ENCODE peak calls at places on chromosomes 16 and 17, in six cellular contexts. One of them, this sample, is unnamed.

GRCh38 chr16:87733190-87733589 is 32.6 kb downstream of the KLHDC4 start:
- DNase-seq in psoas muscle: no peak
- DNase-seq in fibroblast of the aortic adventitia: no peak
- DNase-seq in ovary: no peak
- DNase-seq in astrocyte of the cerebellum: no peak
- DNase-seq in choroid plexus epithelial cell: no peak
- DNase-seq in this sample: no peak

GRCh38 chr17:5676012-5676411 is 91.7 kb upstream of the NLRP1 start:
- DNase-seq in astrocyte of the cerebellum: no peak
- DNase-seq in ovary: no peak
- DNase-seq in psoas muscle: no peak
- DNase-seq in fibroblast of the aortic adventitia: no peak
- DNase-seq in choroid plexus epithelial cell: no peak
- DNase-seq in this sample: no peak

GRCh38 chr16:15765880-15766279 is 90.9 kb downstream of the MYH11 start:
- DNase-seq in choroid plexus epithelial cell: peak
- DNase-seq in astrocyte of the cerebellum: no peak
- DNase-seq in ovary: no peak
- DNase-seq in fibroblast of the aortic adventitia: peak
- DNase-seq in psoas muscle: no peak
- DNase-seq in this sample: no peak

GRCh38 chr17:79002796-79003593 is 6.6 kb downstream of the CANT1 start:
- DNase-seq in psoas muscle: no peak
- DNase-seq in ovary: peak
- DNase-seq in astrocyte of the cerebellum: no peak
- DNase-seq in fibroblast of the aortic adventitia: no peak
- DNase-seq in choroid plexus epithelial cell: no peak
- DNase-seq in this sample: no peak

GRCh38 chr17:2171725-2172446 is 117.0 kb downstream of the HIC1 start:
- DNase-seq in astrocyte of the cerebellum: peak
- DNase-seq in psoas muscle: peak
- DNase-seq in choroid plexus epithelial cell: peak
- DNase-seq in fibroblast of the aortic adventitia: peak
- DNase-seq in ovary: peak
- DNase-seq in this sample: no peak

GRCh38 chr17:3770471-3770870 is 30.5 kb downstream of the ITGAE start:
- DNase-seq in ovary: no peak
- DNase-seq in choroid plexus epithelial cell: no peak
- DNase-seq in psoas muscle: no peak
- DNase-seq in fibroblast of the aortic adventitia: no peak
- DNase-seq in astrocyte of the cerebellum: no peak
- DNase-seq in this sample: no peak

GRCh38 chr16:54976651-54977200 is 46.1 kb downstream of the IRX5 start:
- DNase-seq in astrocyte of the cerebellum: no peak
- DNase-seq in choroid plexus epithelial cell: no peak
- DNase-seq in fibroblast of the aortic adventitia: no peak
- DNase-seq in psoas muscle: no peak
- DNase-seq in ovary: no peak
- DNase-seq in this sample: no peak

GRCh38 chr16:64121473-64121872 is 1000.4 kb downstream of the CDH11 start:
- DNase-seq in choroid plexus epithelial cell: peak
- DNase-seq in ovary: no peak
- DNase-seq in fibroblast of the aortic adventitia: no peak
- DNase-seq in astrocyte of the cerebellum: no peak
- DNase-seq in psoas muscle: no peak
- DNase-seq in this sample: no peak

GRCh38 chr16:20814761-20815160 is 8.4 kb downstream of the REXO5 start:
- DNase-seq in ovary: no peak
- DNase-seq in astrocyte of the cerebellum: peak
- DNase-seq in psoas muscle: no peak
- DNase-seq in choroid plexus epithelial cell: no peak
- DNase-seq in fibroblast of the aortic adventitia: no peak
- DNase-seq in this sample: no peak

GRCh38 chr17:80308672-80309517 is 48.2 kb downstream of the RNF213 start:
- DNase-seq in choroid plexus epithelial cell: no peak
- DNase-seq in psoas muscle: no peak
- DNase-seq in fibroblast of the aortic adventitia: peak
- DNase-seq in astrocyte of the cerebellum: no peak
- DNase-seq in ovary: no peak
- DNase-seq in this sample: peak

GRCh38 chr16:57667526-57668258 is 414 bp upstream of the ADGRG3 start:
- DNase-seq in astrocyte of the cerebellum: no peak
- DNase-seq in psoas muscle: no peak
- DNase-seq in ovary: peak
- DNase-seq in fibroblast of the aortic adventitia: no peak
- DNase-seq in choroid plexus epithelial cell: peak
- DNase-seq in this sample: peak

GRCh38 chr17:49906511-49907136 is 58.8 kb upstream of the TAC4 start:
- DNase-seq in psoas muscle: no peak
- DNase-seq in ovary: no peak
- DNase-seq in choroid plexus epithelial cell: no peak
- DNase-seq in astrocyte of the cerebellum: no peak
- DNase-seq in fibroblast of the aortic adventitia: no peak
- DNase-seq in this sample: no peak

GRCh38 chr17:7173687-7174602 is 5.2 kb downstream of the ASGR1 start:
- DNase-seq in ovary: peak
- DNase-seq in choroid plexus epithelial cell: peak
- DNase-seq in astrocyte of the cerebellum: no peak
- DNase-seq in psoas muscle: peak
- DNase-seq in fibroblast of the aortic adventitia: no peak
- DNase-seq in this sample: peak

GRCh38 chr17:2238432-2239169 is 65.0 kb downstream of the SMG6 start:
- DNase-seq in psoas muscle: peak
- DNase-seq in choroid plexus epithelial cell: peak
- DNase-seq in ovary: no peak
- DNase-seq in fibroblast of the aortic adventitia: no peak
- DNase-seq in astrocyte of the cerebellum: no peak
- DNase-seq in this sample: no peak

GRCh38 chr17:47956818-47957590 is 679 bp downstream of the PRR15L start:
- DNase-seq in psoas muscle: no peak
- DNase-seq in ovary: no peak
- DNase-seq in fibroblast of the aortic adventitia: no peak
- DNase-seq in choroid plexus epithelial cell: peak
- DNase-seq in astrocyte of the cerebellum: no peak
- DNase-seq in this sample: no peak

GRCh38 chr17:48347203-48347602 is 82.8 kb downstream of the SKAP1 start:
- DNase-seq in choroid plexus epithelial cell: no peak
- DNase-seq in ovary: no peak
- DNase-seq in astrocyte of the cerebellum: no peak
- DNase-seq in fibroblast of the aortic adventitia: no peak
- DNase-seq in psoas muscle: no peak
- DNase-seq in this sample: no peak

GRCh38 chr17:4631836-4632582 is 9.5 kb downstream of the ALOX15 start:
- DNase-seq in psoas muscle: no peak
- DNase-seq in fibroblast of the aortic adventitia: no peak
- DNase-seq in ovary: no peak
- DNase-seq in choroid plexus epithelial cell: peak
- DNase-seq in astrocyte of the cerebellum: no peak
- DNase-seq in this sample: no peak

GRCh38 chr17:6755731-6756184 is at the start of gene XAF1:
- DNase-seq in choroid plexus epithelial cell: peak
- DNase-seq in psoas muscle: peak
- DNase-seq in fibroblast of the aortic adventitia: peak
- DNase-seq in ovary: peak
- DNase-seq in astrocyte of the cerebellum: no peak
- DNase-seq in this sample: no peak

GRCh38 chr16:14300631-14301149 is 229.6 kb downstream of the MRTFB start:
- DNase-seq in ovary: peak
- DNase-seq in choroid plexus epithelial cell: peak
- DNase-seq in astrocyte of the cerebellum: peak
- DNase-seq in fibroblast of the aortic adventitia: peak
- DNase-seq in psoas muscle: peak
- DNase-seq in this sample: no peak

GRCh38 chr17:5210853-5211252 is 19.2 kb upstream of the ZNF594 start:
- DNase-seq in astrocyte of the cerebellum: no peak
- DNase-seq in fibroblast of the aortic adventitia: no peak
- DNase-seq in psoas muscle: no peak
- DNase-seq in choroid plexus epithelial cell: no peak
- DNase-seq in ovary: no peak
- DNase-seq in this sample: no peak

GRCh38 chr17:19520641-19521040 is 13.0 kb upstream of the SLC47A1 start:
- DNase-seq in astrocyte of the cerebellum: no peak
- DNase-seq in ovary: no peak
- DNase-seq in choroid plexus epithelial cell: no peak
- DNase-seq in fibroblast of the aortic adventitia: no peak
- DNase-seq in psoas muscle: no peak
- DNase-seq in this sample: peak

GRCh38 chr17:34133350-34133749 is 121.7 kb upstream of the CCL2 start:
- DNase-seq in choroid plexus epithelial cell: no peak
- DNase-seq in astrocyte of the cerebellum: no peak
- DNase-seq in fibroblast of the aortic adventitia: no peak
- DNase-seq in ovary: no peak
- DNase-seq in psoas muscle: no peak
- DNase-seq in this sample: no peak

GRCh38 chr16:85172465-85173071 is 60.3 kb upstream of the CIBAR2 start:
- DNase-seq in psoas muscle: peak
- DNase-seq in choroid plexus epithelial cell: no peak
- DNase-seq in fibroblast of the aortic adventitia: no peak
- DNase-seq in ovary: no peak
- DNase-seq in astrocyte of the cerebellum: no peak
- DNase-seq in this sample: no peak

GRCh38 chr17:56699186-56699895 is 105.8 kb downstream of the NOG start:
- DNase-seq in psoas muscle: peak
- DNase-seq in choroid plexus epithelial cell: peak
- DNase-seq in astrocyte of the cerebellum: peak
- DNase-seq in fibroblast of the aortic adventitia: peak
- DNase-seq in ovary: no peak
- DNase-seq in this sample: peak

GRCh38 chr17:1083451-1084187 is 86.7 kb downstream of the TIMM22 start:
- DNase-seq in psoas muscle: peak
- DNase-seq in ovary: no peak
- DNase-seq in astrocyte of the cerebellum: no peak
- DNase-seq in choroid plexus epithelial cell: no peak
- DNase-seq in fibroblast of the aortic adventitia: no peak
- DNase-seq in this sample: no peak

GRCh38 chr16:28063611-28064061 is at the start of gene GSG1L:
- DNase-seq in choroid plexus epithelial cell: no peak
- DNase-seq in ovary: no peak
- DNase-seq in psoas muscle: no peak
- DNase-seq in fibroblast of the aortic adventitia: no peak
- DNase-seq in astrocyte of the cerebellum: no peak
- DNase-seq in this sample: no peak
- TF ChIP-seq CTCF in choroid plexus epithelial cell: no peak
- TF ChIP-seq CTCF in ovary: no peak
- TF ChIP-seq CTCF in psoas muscle: peak
- TF ChIP-seq CTCF in fibroblast of the aortic adventitia: no peak
- TF ChIP-seq CTCF in astrocyte of the cerebellum: no peak
- TF ChIP-seq CTCF in this sample: peak

GRCh38 chr17:58174871-58175270 is 8.1 kb downstream of the OR4D2 start:
- DNase-seq in ovary: no peak
- DNase-seq in choroid plexus epithelial cell: no peak
- DNase-seq in astrocyte of the cerebellum: no peak
- DNase-seq in fibroblast of the aortic adventitia: no peak
- DNase-seq in psoas muscle: no peak
- DNase-seq in this sample: no peak

GRCh38 chr17:58176200-58176599 is 9.4 kb downstream of the OR4D2 start:
- DNase-seq in choroid plexus epithelial cell: peak
- DNase-seq in fibroblast of the aortic adventitia: peak
- DNase-seq in ovary: no peak
- DNase-seq in astrocyte of the cerebellum: no peak
- DNase-seq in psoas muscle: no peak
- DNase-seq in this sample: no peak

GRCh38 chr17:58166682-58167081 is at the start of gene OR4D2:
- DNase-seq in astrocyte of the cerebellum: no peak
- DNase-seq in fibroblast of the aortic adventitia: no peak
- DNase-seq in psoas muscle: no peak
- DNase-seq in choroid plexus epithelial cell: no peak
- DNase-seq in ovary: no peak
- DNase-seq in this sample: no peak

GRCh38 chr17:58172369-58173071 is 5.7 kb downstream of the OR4D2 start:
- DNase-seq in fibroblast of the aortic adventitia: peak
- DNase-seq in astrocyte of the cerebellum: no peak
- DNase-seq in psoas muscle: no peak
- DNase-seq in choroid plexus epithelial cell: peak
- DNase-seq in ovary: no peak
- DNase-seq in this sample: no peak
- TF ChIP-seq CTCF in fibroblast of the aortic adventitia: peak
- TF ChIP-seq CTCF in astrocyte of the cerebellum: peak
- TF ChIP-seq CTCF in psoas muscle: peak
- TF ChIP-seq CTCF in choroid plexus epithelial cell: peak
- TF ChIP-seq CTCF in ovary: no peak
- TF ChIP-seq CTCF in this sample: peak

DNA sequence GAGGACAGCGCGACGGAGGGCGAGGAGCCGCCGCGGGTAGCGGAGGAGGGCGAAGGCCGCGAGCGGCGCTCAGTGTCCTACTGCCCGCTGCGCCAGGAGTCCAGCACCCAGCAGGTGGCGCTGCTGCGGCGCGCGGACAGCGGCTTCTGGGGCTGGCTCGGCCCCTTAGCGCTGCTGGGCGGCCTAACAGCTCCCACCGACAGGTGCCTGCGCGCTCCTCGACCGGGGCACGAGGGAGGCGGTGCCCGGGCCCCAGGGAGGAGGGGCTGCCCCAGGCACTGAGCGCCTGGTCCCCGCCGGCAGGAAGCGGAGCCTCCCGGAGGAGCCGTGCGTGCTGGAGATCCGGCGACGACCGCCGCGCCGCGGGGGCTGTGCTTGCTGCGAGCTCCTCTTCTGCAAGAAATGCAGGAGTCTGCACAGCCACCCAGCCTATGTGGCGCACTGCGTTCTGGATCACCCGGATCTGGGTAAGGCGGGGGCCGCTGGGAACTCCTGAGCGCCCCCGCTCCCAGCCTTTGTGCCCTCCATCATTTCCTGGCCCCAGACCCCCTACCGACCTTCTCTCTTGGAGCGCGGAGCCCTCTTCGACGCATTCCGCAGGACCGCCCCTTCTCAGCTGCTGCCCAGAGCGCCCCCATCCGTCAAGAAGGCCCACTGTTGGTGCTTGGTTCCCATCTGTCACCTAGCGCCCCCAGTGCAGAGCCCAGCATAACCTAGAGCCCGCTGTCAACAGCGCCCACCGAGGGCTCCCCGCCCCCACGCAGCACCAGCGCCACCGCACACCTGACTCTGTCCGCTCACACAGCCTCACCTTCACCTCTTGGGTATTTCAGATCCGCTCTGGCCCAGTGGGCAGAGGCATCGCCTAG is 3.7 kb downstream of the C17orf50 start:
- DNase-seq in ovary: peak
- DNase-seq in astrocyte of the cerebellum: peak
- DNase-seq in fibroblast of the aortic adventitia: peak
- DNase-seq in psoas muscle: peak
- DNase-seq in choroid plexus epithelial cell: peak
- DNase-seq in this sample: no peak
- TF ChIP-seq CTCF in ovary: peak
- TF ChIP-seq CTCF in astrocyte of the cerebellum: peak
- TF ChIP-seq CTCF in fibroblast of the aortic adventitia: peak
- TF ChIP-seq CTCF in psoas muscle: peak
- TF ChIP-seq CTCF in choroid plexus epithelial cell: peak
- TF ChIP-seq CTCF in this sample: peak

DNA sequence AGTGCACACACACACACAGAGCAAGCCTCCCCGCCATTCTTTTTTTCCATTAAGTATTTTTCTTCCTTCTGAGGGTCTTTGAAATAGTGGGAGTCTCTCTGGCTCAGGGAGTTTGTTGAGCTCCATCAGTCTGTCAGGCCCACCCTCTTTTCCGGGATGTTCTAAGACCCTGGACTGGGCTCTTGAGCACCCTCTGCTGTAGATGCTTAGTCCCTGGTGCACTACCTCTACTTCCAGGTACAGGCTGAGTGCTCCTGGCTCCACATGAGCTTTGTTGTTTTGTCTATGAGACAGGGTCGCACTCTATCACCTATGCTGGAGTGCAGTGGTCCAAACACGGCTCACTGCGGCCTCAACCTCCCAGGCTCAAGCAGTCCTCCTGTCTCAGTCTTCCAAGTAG is 20.7 kb downstream of the LIMD2 start:
- DNase-seq in astrocyte of the cerebellum: no peak
- DNase-seq in psoas muscle: no peak
- DNase-seq in choroid plexus epithelial cell: no peak
- DNase-seq in ovary: no peak
- DNase-seq in fibroblast of the aortic adventitia: no peak
- DNase-seq in this sample: no peak
- TF ChIP-seq CTCF in astrocyte of the cerebellum: no peak
- TF ChIP-seq CTCF in psoas muscle: no peak
- TF ChIP-seq CTCF in choroid plexus epithelial cell: peak
- TF ChIP-seq CTCF in ovary: no peak
- TF ChIP-seq CTCF in fibroblast of the aortic adventitia: no peak
- TF ChIP-seq CTCF in this sample: no peak